ENCODE peak calls at places on chromosomes 7 and 10, in four cellular contexts. One of them, this sample, is unnamed.

GRCh38 chr7:28957822-28958234 is 302 bp downstream of the TRIL start:
- DNase-seq in WTC11: peak
- DNase-seq in HepG2: no peak
- DNase-seq in GM12878: no peak
- DNase-seq in this sample: no peak

GRCh38 chr7:15402436-15403136 is 159.2 kb downstream of the AGMO start:
- DNase-seq in HepG2: no peak
- DNase-seq in WTC11: no peak
- DNase-seq in GM12878: no peak
- DNase-seq in this sample: no peak

GRCh38 chr7:147722119-147722518 is 868.4 kb upstream of the C7orf33 start:
- DNase-seq in HepG2: no peak
- DNase-seq in WTC11: no peak
- DNase-seq in GM12878: no peak
- DNase-seq in this sample: no peak

GRCh38 chr7:131586259-131586658 is 29.8 kb upstream of the PODXL start:
- DNase-seq in WTC11: no peak
- DNase-seq in GM12878: no peak
- DNase-seq in HepG2: no peak
- DNase-seq in this sample: peak

GRCh38 chr7:82204694-82205093 is 238.9 kb downstream of the CACNA2D1 start:
- DNase-seq in GM12878: no peak
- DNase-seq in HepG2: no peak
- DNase-seq in WTC11: no peak
- DNase-seq in this sample: no peak

GRCh38 chr7:28573059-28573553 is 160.8 kb downstream of the CREB5 start:
- DNase-seq in WTC11: no peak
- DNase-seq in GM12878: no peak
- DNase-seq in HepG2: peak
- DNase-seq in this sample: no peak

GRCh38 chr7:31192996-31193395 is 140.9 kb downstream of the ADCYAP1R1 start:
- DNase-seq in WTC11: peak
- DNase-seq in HepG2: peak
- DNase-seq in GM12878: no peak
- DNase-seq in this sample: peak

GRCh38 chr7:24372973-24373372 is 89.0 kb downstream of the NPY start:
- DNase-seq in WTC11: no peak
- DNase-seq in GM12878: no peak
- DNase-seq in HepG2: no peak
- DNase-seq in this sample: no peak

GRCh38 chr7:111439977-111440376 is 122.3 kb downstream of the IMMP2L start:
- DNase-seq in WTC11: no peak
- DNase-seq in HepG2: no peak
- DNase-seq in GM12878: no peak
- DNase-seq in this sample: no peak

GRCh38 chr7:112104153-112104552 is 102.0 kb downstream of the DOCK4 start:
- DNase-seq in GM12878: no peak
- DNase-seq in WTC11: no peak
- DNase-seq in HepG2: no peak
- DNase-seq in this sample: no peak

GRCh38 chr10:122307669-122308486 is 36.8 kb downstream of the BTBD16 start:
- DNase-seq in WTC11: no peak
- DNase-seq in GM12878: peak
- DNase-seq in HepG2: no peak
- DNase-seq in this sample: no peak

GRCh38 chr10:11876805-11877395 is 53.7 kb downstream of the PROSER2 start:
- DNase-seq in GM12878: no peak
- DNase-seq in WTC11: no peak
- DNase-seq in HepG2: no peak
- DNase-seq in this sample: no peak

GRCh38 chr10:16545126-16545736 is 23.6 kb upstream of the C1QL3 start:
- DNase-seq in GM12878: no peak
- DNase-seq in WTC11: no peak
- DNase-seq in HepG2: peak
- DNase-seq in this sample: peak

GRCh38 chr10:17385066-17385465 is 69.3 kb downstream of the ST8SIA6 start:
- DNase-seq in GM12878: no peak
- DNase-seq in WTC11: no peak
- DNase-seq in HepG2: no peak
- DNase-seq in this sample: no peak

GRCh38 chr10:20466731-20467130 is 430.4 kb downstream of the NEBL start:
- DNase-seq in HepG2: no peak
- DNase-seq in WTC11: no peak
- DNase-seq in GM12878: no peak
- DNase-seq in this sample: no peak

GRCh38 chr7:47521816-47522561 is 59.9 kb downstream of the TNS3 start:
- DNase-seq in HepG2: no peak
- DNase-seq in WTC11: no peak
- DNase-seq in GM12878: no peak
- DNase-seq in this sample: no peak

GRCh38 chr7:78768859-78769258 is 684.6 kb downstream of the MAGI2 start:
- DNase-seq in HepG2: no peak
- DNase-seq in WTC11: no peak
- DNase-seq in GM12878: no peak
- DNase-seq in this sample: no peak

GRCh38 chr7:64905133-64905532 is 2.1 kb downstream of the ZNF273 start:
- DNase-seq in WTC11: no peak
- DNase-seq in HepG2: peak
- DNase-seq in GM12878: no peak
- DNase-seq in this sample: peak

GRCh38 chr10:132229096-132229495 is 42.3 kb downstream of the DPYSL4 start:
- DNase-seq in HepG2: no peak
- DNase-seq in WTC11: no peak
- DNase-seq in GM12878: no peak
- DNase-seq in this sample: no peak

GRCh38 chr7:139125637-139126036 is 16.1 kb upstream of the ZC3HAV1 start:
- DNase-seq in WTC11: no peak
- DNase-seq in GM12878: no peak
- DNase-seq in HepG2: no peak
- DNase-seq in this sample: no peak

GRCh38 chr10:95818663-95819062 is 62.7 kb downstream of the ENTPD1 start:
- DNase-seq in WTC11: no peak
- DNase-seq in HepG2: peak
- DNase-seq in GM12878: no peak
- DNase-seq in this sample: no peak

GRCh38 chr7:157409753-157410727 is 73.2 kb downstream of the DNAJB6 start:
- DNase-seq in WTC11: no peak
- DNase-seq in HepG2: no peak
- DNase-seq in GM12878: no peak
- DNase-seq in this sample: no peak

GRCh38 chr10:28853195-28853594 is 175.9 kb downstream of the BAMBI start:
- DNase-seq in WTC11: no peak
- DNase-seq in GM12878: no peak
- DNase-seq in HepG2: no peak
- DNase-seq in this sample: no peak

GRCh38 chr10:86349474-86349873 is 17.1 kb downstream of the GRID1 start:
- DNase-seq in WTC11: peak
- DNase-seq in HepG2: peak
- DNase-seq in GM12878: no peak
- DNase-seq in this sample: peak

GRCh38 chr10:62021116-62021515 is 119.6 kb downstream of the ARID5B start:
- DNase-seq in WTC11: no peak
- DNase-seq in HepG2: no peak
- DNase-seq in GM12878: no peak
- DNase-seq in this sample: no peak

GRCh38 chr10:124043310-124044142 is 49.9 kb downstream of the CHST15 start:
- DNase-seq in HepG2: peak
- DNase-seq in GM12878: peak
- DNase-seq in WTC11: no peak
- DNase-seq in this sample: no peak

GRCh38 chr7:96949766-96950165 is 55.6 kb upstream of the DLX6 start:
- DNase-seq in HepG2: peak
- DNase-seq in GM12878: no peak
- DNase-seq in WTC11: no peak
- DNase-seq in this sample: no peak

GRCh38 chr7:77382532-77382931 is 33.6 kb downstream of the GSAP start:
- DNase-seq in GM12878: no peak
- DNase-seq in HepG2: no peak
- DNase-seq in WTC11: no peak
- DNase-seq in this sample: no peak

GRCh38 chr7:7595451-7595850 is 28.8 kb downstream of the MIOS start:
- DNase-seq in GM12878: no peak
- DNase-seq in HepG2: peak
- DNase-seq in WTC11: no peak
- DNase-seq in this sample: peak

GRCh38 chr10:31075434-31075833 is 43.8 kb upstream of the ZNF438 start:
- DNase-seq in HepG2: no peak
- DNase-seq in WTC11: no peak
- DNase-seq in GM12878: no peak
- DNase-seq in this sample: no peak

GRCh38 chr10:27664464-27664863 is 81.2 kb downstream of the MKX start:
- DNase-seq in HepG2: no peak
- DNase-seq in GM12878: no peak
- DNase-seq in WTC11: no peak
- DNase-seq in this sample: no peak

GRCh38 chr7:140568021-140568813 is 72.4 kb downstream of the DENND2A start:
- DNase-seq in WTC11: no peak
- DNase-seq in GM12878: no peak
- DNase-seq in HepG2: no peak
- DNase-seq in this sample: no peak

GRCh38 chr7:2823124-2823523 is 21.0 kb downstream of the GNA12 start:
- DNase-seq in HepG2: no peak
- DNase-seq in WTC11: no peak
- DNase-seq in GM12878: no peak
- DNase-seq in this sample: no peak

GRCh38 chr7:44769381-44770209 is 20.9 kb downstream of the ZMIZ2 start:
- DNase-seq in HepG2: no peak
- DNase-seq in WTC11: no peak
- DNase-seq in GM12878: peak
- DNase-seq in this sample: no peak

GRCh38 chr10:103584216-103585010 is 90.9 kb downstream of the NEURL1 start:
- DNase-seq in GM12878: no peak
- DNase-seq in HepG2: no peak
- DNase-seq in WTC11: peak
- DNase-seq in this sample: no peak

GRCh38 chr7:49643321-49643720 is 130.1 kb upstream of the VWC2 start:
- DNase-seq in GM12878: no peak
- DNase-seq in WTC11: no peak
- DNase-seq in HepG2: no peak
- DNase-seq in this sample: no peak

GRCh38 chr7:81869670-81870069 is 99.8 kb upstream of the HGF start:
- DNase-seq in HepG2: no peak
- DNase-seq in WTC11: no peak
- DNase-seq in GM12878: no peak
- DNase-seq in this sample: no peak

GRCh38 chr10:3365630-3366029 is 193.0 kb upstream of the PITRM1 start:
- DNase-seq in WTC11: no peak
- DNase-seq in HepG2: peak
- DNase-seq in GM12878: no peak
- DNase-seq in this sample: no peak
- TF ChIP-seq NR2C2 in WTC11: no peak
- TF ChIP-seq NR2C2 in HepG2: no peak
- TF ChIP-seq NR2C2 in GM12878: no peak
- TF ChIP-seq NR2C2 in this sample: no peak

DNA sequence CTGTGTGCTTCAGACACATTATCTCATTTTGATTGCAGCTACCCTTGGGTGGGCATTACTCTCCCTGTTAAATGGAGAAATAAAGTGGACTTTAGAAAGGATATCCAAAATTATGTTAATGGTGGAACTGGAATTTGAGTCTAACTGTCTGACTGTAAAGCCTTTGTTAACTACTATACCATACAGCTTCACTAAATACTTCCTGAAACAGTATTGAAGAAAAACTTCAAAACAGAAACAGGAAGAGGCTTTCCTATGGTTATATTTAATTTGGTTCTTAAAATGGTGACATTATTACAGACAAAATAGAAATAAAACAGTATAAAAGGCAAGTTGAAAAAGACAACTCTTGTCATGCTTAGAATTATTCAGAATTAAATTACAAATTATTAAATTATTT is 25.0 kb downstream of the SPAG6 start:
- DNase-seq in GM12878: no peak
- DNase-seq in HepG2: no peak
- DNase-seq in WTC11: no peak
- DNase-seq in this sample: no peak
- TF ChIP-seq NR2C2 in GM12878: no peak
- TF ChIP-seq NR2C2 in HepG2: no peak
- TF ChIP-seq NR2C2 in WTC11: no peak
- TF ChIP-seq NR2C2 in this sample: no peak

GRCh38 chr7:12007591-12007990 is 175.6 kb upstream of the THSD7A start:
- DNase-seq in GM12878: no peak
- DNase-seq in HepG2: no peak
- DNase-seq in WTC11: no peak
- DNase-seq in this sample: no peak
- TF ChIP-seq NR2C2 in GM12878: no peak
- TF ChIP-seq NR2C2 in HepG2: no peak
- TF ChIP-seq NR2C2 in WTC11: no peak
- TF ChIP-seq NR2C2 in this sample: no peak

GRCh38 chr10:102413053-102413705 is 5.4 kb downstream of the PSD start:
- DNase-seq in HepG2: no peak
- DNase-seq in WTC11: peak
- DNase-seq in GM12878: no peak
- DNase-seq in this sample: peak
- TF ChIP-seq NR2C2 in HepG2: no peak
- TF ChIP-seq NR2C2 in WTC11: no peak
- TF ChIP-seq NR2C2 in GM12878: no peak
- TF ChIP-seq NR2C2 in this sample: no peak

GRCh38 chr10:79391231-79392019 is 44.2 kb downstream of the PPIF start:
- DNase-seq in GM12878: no peak
- DNase-seq in WTC11: peak
- DNase-seq in HepG2: no peak
- DNase-seq in this sample: peak

GRCh38 chr10:79392020-79392398 is 44.7 kb downstream of the PPIF start:
- DNase-seq in GM12878: no peak
- DNase-seq in HepG2: no peak
- DNase-seq in WTC11: peak
- DNase-seq in this sample: no peak

GRCh38 chr10:79390057-79390456 is 42.8 kb downstream of the PPIF start:
- DNase-seq in HepG2: no peak
- DNase-seq in GM12878: no peak
- DNase-seq in WTC11: no peak
- DNase-seq in this sample: no peak

GRCh38 chr10:79392506-79393176 is 45.4 kb downstream of the PPIF start:
- DNase-seq in HepG2: no peak
- DNase-seq in GM12878: no peak
- DNase-seq in WTC11: no peak
- DNase-seq in this sample: no peak

DNA sequence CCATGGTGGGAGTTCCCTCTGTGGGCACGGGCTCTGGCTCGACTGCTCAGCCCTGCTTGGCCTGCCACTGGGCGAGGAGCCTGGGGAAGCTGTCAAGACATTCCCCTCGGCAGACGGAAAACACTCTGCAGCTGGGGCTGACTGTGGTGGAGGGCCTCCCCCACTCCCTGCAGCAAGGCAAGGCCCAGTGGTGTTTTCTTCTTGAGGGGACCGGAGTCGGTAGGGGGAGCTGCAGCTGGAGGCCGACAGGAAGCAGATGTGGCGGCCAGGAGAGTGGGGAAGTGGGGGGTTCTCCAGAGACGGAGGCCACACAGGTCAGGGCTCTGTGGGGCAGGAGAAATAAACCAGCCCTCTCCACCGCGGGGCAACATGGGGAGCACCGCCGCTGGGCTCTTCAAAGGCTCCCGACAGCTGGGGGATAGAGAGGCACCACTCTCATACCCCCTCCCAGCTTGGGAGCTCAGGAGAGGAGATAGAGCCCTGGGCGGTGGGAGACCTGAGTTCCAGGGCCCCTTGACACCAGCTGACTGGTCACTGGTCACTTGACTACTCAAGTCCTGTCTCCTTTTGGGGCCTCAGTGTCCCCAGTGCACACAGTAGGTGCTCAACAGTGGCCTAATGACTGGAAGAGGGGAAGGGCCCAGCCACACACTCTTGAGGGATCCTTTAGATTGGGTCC is 43.4 kb downstream of the PPIF start:
- DNase-seq in HepG2: no peak
- DNase-seq in WTC11: peak
- DNase-seq in GM12878: no peak
- DNase-seq in this sample: peak
- TF ChIP-seq NR2C2 in HepG2: no peak
- TF ChIP-seq NR2C2 in WTC11: no peak
- TF ChIP-seq NR2C2 in GM12878: no peak
- TF ChIP-seq NR2C2 in this sample: no peak